ENCODE peak calls at places on chromosomes 13 and 19, in ten cellular contexts. One of them, this sample, is unnamed.
A peak's percentile ranks its signal among the peaks of the same experiment; 100 is the strongest.

GRCh38 chr19:6417713-6418561 is 6.7 kb downstream of the KHSRP start:
- DNase-seq in mesothelial cell of epicardium: no peak
- DNase-seq in thoracic aorta: no peak
- DNase-seq in kidney epithelial cell: no peak
- DNase-seq in upper lobe of right lung: no peak
- DNase-seq in glutamatergic neuron: no peak
- DNase-seq in CD4-positive, alpha-beta T cell: no peak
- DNase-seq in WTC11: peak; percentile 36
- DNase-seq in heart right ventricle: no peak
- DNase-seq in right atrium auricular region: no peak
- DNase-seq in this sample: no peak

GRCh38 chr13:91133941-91134772 is 213.3 kb upstream of the MIR17HG start:
- DNase-seq in mesothelial cell of epicardium: no peak
- DNase-seq in thoracic aorta: no peak
- DNase-seq in kidney epithelial cell: no peak
- DNase-seq in upper lobe of right lung: no peak
- DNase-seq in glutamatergic neuron: peak; percentile 31
- DNase-seq in CD4-positive, alpha-beta T cell: peak; percentile 1
- DNase-seq in WTC11: peak; percentile 36
- DNase-seq in heart right ventricle: peak; percentile 48
- DNase-seq in right atrium auricular region: no peak
- DNase-seq in this sample: peak; percentile 29

GRCh38 chr19:35860818-35861639 is 4.3 kb downstream of the KIRREL2 start:
- DNase-seq in mesothelial cell of epicardium: no peak
- DNase-seq in thoracic aorta: no peak
- DNase-seq in kidney epithelial cell: no peak
- DNase-seq in upper lobe of right lung: no peak
- DNase-seq in glutamatergic neuron: peak; percentile 80
- DNase-seq in CD4-positive, alpha-beta T cell: no peak
- DNase-seq in WTC11: peak; percentile 92
- DNase-seq in heart right ventricle: no peak
- DNase-seq in right atrium auricular region: no peak
- DNase-seq in this sample: no peak

GRCh38 chr13:37870895-37871550 is 1.5 kb upstream of the TRPC4 start:
- DNase-seq in mesothelial cell of epicardium: no peak
- DNase-seq in thoracic aorta: no peak
- DNase-seq in kidney epithelial cell: peak; percentile 25
- DNase-seq in upper lobe of right lung: no peak
- DNase-seq in glutamatergic neuron: no peak
- DNase-seq in CD4-positive, alpha-beta T cell: no peak
- DNase-seq in WTC11: peak; percentile 17
- DNase-seq in heart right ventricle: no peak
- DNase-seq in right atrium auricular region: no peak
- DNase-seq in this sample: no peak

GRCh38 chr19:42246143-42246868 is 3.9 kb upstream of the GSK3A start:
- DNase-seq in mesothelial cell of epicardium: no peak
- DNase-seq in thoracic aorta: peak; percentile 55
- DNase-seq in kidney epithelial cell: no peak
- DNase-seq in upper lobe of right lung: peak; percentile 76
- DNase-seq in glutamatergic neuron: no peak
- DNase-seq in CD4-positive, alpha-beta T cell: no peak
- DNase-seq in WTC11: peak; percentile 75
- DNase-seq in heart right ventricle: peak; percentile 82
- DNase-seq in right atrium auricular region: peak; percentile 93
- DNase-seq in this sample: peak; percentile 91

GRCh38 chr19:23571175-23571574 is 115.8 kb downstream of the ZNF675 start:
- DNase-seq in mesothelial cell of epicardium: no peak
- DNase-seq in thoracic aorta: no peak
- DNase-seq in kidney epithelial cell: no peak
- DNase-seq in upper lobe of right lung: no peak
- DNase-seq in glutamatergic neuron: no peak
- DNase-seq in CD4-positive, alpha-beta T cell: no peak
- DNase-seq in WTC11: no peak
- DNase-seq in heart right ventricle: no peak
- DNase-seq in right atrium auricular region: no peak
- DNase-seq in this sample: no peak

GRCh38 chr13:112828756-112829155 is 138.9 kb downstream of the ATP11A start:
- DNase-seq in mesothelial cell of epicardium: no peak
- DNase-seq in thoracic aorta: no peak
- DNase-seq in kidney epithelial cell: no peak
- DNase-seq in upper lobe of right lung: no peak
- DNase-seq in glutamatergic neuron: no peak
- DNase-seq in CD4-positive, alpha-beta T cell: no peak
- DNase-seq in WTC11: no peak
- DNase-seq in heart right ventricle: no peak
- DNase-seq in right atrium auricular region: no peak
- DNase-seq in this sample: no peak

GRCh38 chr19:14472202-14472961 is 2.8 kb downstream of the PTGER1 start:
- DNase-seq in mesothelial cell of epicardium: peak; percentile 76
- DNase-seq in thoracic aorta: no peak
- DNase-seq in kidney epithelial cell: no peak
- DNase-seq in upper lobe of right lung: peak; percentile 88
- DNase-seq in glutamatergic neuron: peak; percentile 92
- DNase-seq in CD4-positive, alpha-beta T cell: peak; percentile 81
- DNase-seq in WTC11: peak; percentile 91
- DNase-seq in heart right ventricle: peak; percentile 67
- DNase-seq in right atrium auricular region: no peak
- DNase-seq in this sample: peak; percentile 65

GRCh38 chr13:91406619-91407018 is 8.2 kb downstream of the GPC5 start:
- DNase-seq in mesothelial cell of epicardium: no peak
- DNase-seq in thoracic aorta: no peak
- DNase-seq in kidney epithelial cell: no peak
- DNase-seq in upper lobe of right lung: no peak
- DNase-seq in glutamatergic neuron: no peak
- DNase-seq in CD4-positive, alpha-beta T cell: no peak
- DNase-seq in WTC11: peak; percentile 53
- DNase-seq in heart right ventricle: no peak
- DNase-seq in right atrium auricular region: no peak
- DNase-seq in this sample: no peak

GRCh38 chr13:100051070-100051469 is 37.8 kb upstream of the PCCA start:
- DNase-seq in mesothelial cell of epicardium: no peak
- DNase-seq in thoracic aorta: no peak
- DNase-seq in kidney epithelial cell: no peak
- DNase-seq in upper lobe of right lung: no peak
- DNase-seq in glutamatergic neuron: no peak
- DNase-seq in CD4-positive, alpha-beta T cell: no peak
- DNase-seq in WTC11: no peak
- DNase-seq in heart right ventricle: no peak
- DNase-seq in right atrium auricular region: no peak
- DNase-seq in this sample: no peak

GRCh38 chr13:109036091-109036490 is 406.7 kb downstream of the MYO16 start:
- DNase-seq in mesothelial cell of epicardium: no peak
- DNase-seq in thoracic aorta: no peak
- DNase-seq in kidney epithelial cell: no peak
- DNase-seq in upper lobe of right lung: no peak
- DNase-seq in glutamatergic neuron: no peak
- DNase-seq in CD4-positive, alpha-beta T cell: no peak
- DNase-seq in WTC11: no peak
- DNase-seq in heart right ventricle: no peak
- DNase-seq in right atrium auricular region: no peak
- DNase-seq in this sample: no peak

DNA sequence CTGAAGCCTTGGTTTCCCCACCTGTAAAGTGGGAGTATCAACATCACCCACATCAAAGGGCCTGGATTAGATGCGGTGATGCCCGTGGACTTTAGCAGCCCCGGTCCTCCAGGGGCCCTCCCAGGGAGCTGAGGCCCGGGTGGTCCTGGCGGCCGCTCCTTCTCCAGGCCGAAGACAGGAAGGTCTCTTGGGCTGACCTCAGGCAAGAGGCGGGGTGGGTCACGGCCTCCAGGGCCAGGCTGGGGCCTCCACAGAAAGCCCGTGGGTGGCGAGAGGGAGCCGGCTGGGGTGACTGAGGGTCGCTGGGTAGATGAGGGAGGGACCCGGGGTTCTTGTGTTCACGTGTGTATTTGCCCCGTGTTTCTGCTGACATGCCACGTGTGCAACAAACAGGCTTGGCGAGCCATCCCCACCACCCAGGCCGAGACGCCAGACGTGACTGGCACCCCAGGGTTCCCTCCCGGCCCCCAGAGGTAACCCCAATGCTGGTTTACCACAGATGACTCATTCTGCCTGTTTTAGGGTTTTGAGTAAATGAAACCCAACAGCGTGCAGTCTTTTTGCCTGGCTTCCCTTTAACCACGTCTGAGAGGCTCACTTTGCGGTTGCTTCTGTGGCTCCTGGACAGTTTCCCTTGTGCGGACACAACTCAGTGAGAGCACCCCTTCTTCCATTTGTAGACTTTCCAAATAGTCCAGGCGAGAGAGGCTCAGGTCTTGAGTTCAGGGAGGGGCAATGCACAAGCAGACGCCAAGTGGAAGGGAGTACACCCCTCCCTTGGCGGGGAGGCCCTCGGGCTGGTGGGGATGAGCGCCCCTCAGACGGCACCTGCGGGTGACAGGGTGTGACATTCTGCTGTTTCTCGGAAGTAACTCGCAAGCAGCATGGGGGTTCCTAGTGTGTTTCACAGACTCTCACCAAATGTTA is 42.9 kb downstream of the C13orf46 start:
- DNase-seq in mesothelial cell of epicardium: no peak
- DNase-seq in thoracic aorta: peak; percentile 0
- DNase-seq in kidney epithelial cell: no peak
- DNase-seq in upper lobe of right lung: peak; percentile 62
- DNase-seq in glutamatergic neuron: no peak
- DNase-seq in CD4-positive, alpha-beta T cell: peak; percentile 22
- DNase-seq in WTC11: peak; percentile 2
- DNase-seq in heart right ventricle: no peak
- DNase-seq in right atrium auricular region: no peak
- DNase-seq in this sample: peak; percentile 16
- TF ChIP-seq CTCF in mesothelial cell of epicardium: no peak
- TF ChIP-seq CTCF in thoracic aorta: no peak
- TF ChIP-seq CTCF in kidney epithelial cell: no peak
- TF ChIP-seq CTCF in upper lobe of right lung: no peak
- TF ChIP-seq CTCF in glutamatergic neuron: no peak
- TF ChIP-seq CTCF in CD4-positive, alpha-beta T cell: no peak
- TF ChIP-seq CTCF in WTC11: no peak
- TF ChIP-seq CTCF in heart right ventricle: no peak
- TF ChIP-seq CTCF in right atrium auricular region: no peak
- TF ChIP-seq CTCF in this sample: no peak

GRCh38 chr19:20051841-20052768 is 12.8 kb upstream of the ZNF682 start:
- DNase-seq in mesothelial cell of epicardium: peak; percentile 79
- DNase-seq in thoracic aorta: peak; percentile 89
- DNase-seq in kidney epithelial cell: peak; percentile 97
- DNase-seq in upper lobe of right lung: peak; percentile 96
- DNase-seq in glutamatergic neuron: peak; percentile 92
- DNase-seq in CD4-positive, alpha-beta T cell: peak; percentile 53
- DNase-seq in WTC11: peak; percentile 99
- DNase-seq in heart right ventricle: peak; percentile 95
- DNase-seq in right atrium auricular region: peak; percentile 98
- DNase-seq in this sample: peak; percentile 98
- TF ChIP-seq CTCF in mesothelial cell of epicardium: no peak
- TF ChIP-seq CTCF in thoracic aorta: no peak
- TF ChIP-seq CTCF in kidney epithelial cell: no peak
- TF ChIP-seq CTCF in upper lobe of right lung: peak; percentile 17
- TF ChIP-seq CTCF in glutamatergic neuron: no peak
- TF ChIP-seq CTCF in CD4-positive, alpha-beta T cell: no peak
- TF ChIP-seq CTCF in WTC11: no peak
- TF ChIP-seq CTCF in heart right ventricle: peak; percentile 27
- TF ChIP-seq CTCF in right atrium auricular region: no peak
- TF ChIP-seq CTCF in this sample: peak; percentile 22

DNA sequence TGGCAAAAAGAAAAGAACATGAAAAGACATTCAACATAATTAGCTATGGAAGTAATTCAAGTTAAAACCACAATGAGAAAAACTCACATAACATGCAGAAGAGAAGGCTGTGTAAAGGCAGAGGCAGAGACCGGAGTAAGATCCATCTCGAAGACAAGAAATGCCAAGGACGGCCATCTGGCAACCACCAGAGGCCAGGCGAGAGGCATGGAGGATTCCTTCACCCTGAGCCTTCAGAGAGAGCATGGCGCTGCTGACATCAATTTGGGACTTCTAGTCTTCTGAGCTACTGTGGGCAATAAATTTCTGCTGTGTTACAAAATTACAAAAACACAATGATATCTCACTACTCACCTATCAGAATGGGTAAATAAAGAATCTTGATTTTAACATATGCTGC is 381.0 kb downstream of the TSHZ3 start:
- DNase-seq in mesothelial cell of epicardium: no peak
- DNase-seq in thoracic aorta: no peak
- DNase-seq in kidney epithelial cell: no peak
- DNase-seq in upper lobe of right lung: no peak
- DNase-seq in glutamatergic neuron: no peak
- DNase-seq in CD4-positive, alpha-beta T cell: no peak
- DNase-seq in WTC11: peak; percentile 19
- DNase-seq in heart right ventricle: no peak
- DNase-seq in right atrium auricular region: no peak
- DNase-seq in this sample: no peak
- TF ChIP-seq CTCF in mesothelial cell of epicardium: no peak
- TF ChIP-seq CTCF in thoracic aorta: no peak
- TF ChIP-seq CTCF in kidney epithelial cell: no peak
- TF ChIP-seq CTCF in upper lobe of right lung: no peak
- TF ChIP-seq CTCF in glutamatergic neuron: no peak
- TF ChIP-seq CTCF in CD4-positive, alpha-beta T cell: no peak
- TF ChIP-seq CTCF in WTC11: no peak
- TF ChIP-seq CTCF in heart right ventricle: no peak
- TF ChIP-seq CTCF in right atrium auricular region: no peak
- TF ChIP-seq CTCF in this sample: no peak

DNA sequence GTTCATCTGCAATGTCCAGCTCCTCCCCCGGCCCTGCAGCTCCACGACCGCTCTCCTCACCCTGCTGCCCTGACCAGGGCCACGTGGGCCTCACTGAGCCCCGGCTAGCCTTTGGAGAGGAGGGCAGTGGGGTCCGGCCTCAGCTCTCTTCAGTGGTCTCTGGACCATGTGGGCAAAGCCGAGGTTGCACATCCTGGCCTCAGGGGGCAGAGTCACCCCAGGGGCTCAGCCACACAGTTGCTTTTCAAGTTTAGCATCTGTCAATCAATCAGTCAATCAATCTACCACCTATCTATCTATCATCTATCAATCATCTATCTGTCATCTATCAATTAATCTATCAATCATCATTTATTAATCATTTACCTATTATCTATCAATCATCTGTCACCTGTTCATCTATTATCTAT is 3.0 kb upstream of the DIRAS1 start:
- DNase-seq in mesothelial cell of epicardium: no peak
- DNase-seq in thoracic aorta: no peak
- DNase-seq in kidney epithelial cell: no peak
- DNase-seq in upper lobe of right lung: no peak
- DNase-seq in glutamatergic neuron: no peak
- DNase-seq in CD4-positive, alpha-beta T cell: no peak
- DNase-seq in WTC11: no peak
- DNase-seq in heart right ventricle: no peak
- DNase-seq in right atrium auricular region: no peak
- DNase-seq in this sample: no peak
- TF ChIP-seq CTCF in mesothelial cell of epicardium: peak; percentile 18
- TF ChIP-seq CTCF in thoracic aorta: no peak
- TF ChIP-seq CTCF in kidney epithelial cell: peak; percentile 20
- TF ChIP-seq CTCF in upper lobe of right lung: no peak
- TF ChIP-seq CTCF in glutamatergic neuron: no peak
- TF ChIP-seq CTCF in CD4-positive, alpha-beta T cell: no peak
- TF ChIP-seq CTCF in WTC11: no peak
- TF ChIP-seq CTCF in heart right ventricle: no peak
- TF ChIP-seq CTCF in right atrium auricular region: no peak
- TF ChIP-seq CTCF in this sample: no peak

GRCh38 chr19:2766594-2767372 is 16.3 kb downstream of the SGTA start:
- DNase-seq in mesothelial cell of epicardium: no peak
- DNase-seq in thoracic aorta: no peak
- DNase-seq in kidney epithelial cell: no peak
- DNase-seq in upper lobe of right lung: no peak
- DNase-seq in glutamatergic neuron: no peak
- DNase-seq in CD4-positive, alpha-beta T cell: no peak
- DNase-seq in WTC11: no peak
- DNase-seq in heart right ventricle: no peak
- DNase-seq in right atrium auricular region: no peak
- DNase-seq in this sample: no peak
- TF ChIP-seq CTCF in mesothelial cell of epicardium: no peak
- TF ChIP-seq CTCF in thoracic aorta: no peak
- TF ChIP-seq CTCF in kidney epithelial cell: no peak
- TF ChIP-seq CTCF in upper lobe of right lung: no peak
- TF ChIP-seq CTCF in glutamatergic neuron: no peak
- TF ChIP-seq CTCF in CD4-positive, alpha-beta T cell: no peak
- TF ChIP-seq CTCF in WTC11: no peak
- TF ChIP-seq CTCF in heart right ventricle: no peak
- TF ChIP-seq CTCF in right atrium auricular region: no peak
- TF ChIP-seq CTCF in this sample: no peak

GRCh38 chr19:58468216-58468839 is 1.4 kb downstream of the ZNF324 start:
- DNase-seq in mesothelial cell of epicardium: no peak
- DNase-seq in thoracic aorta: no peak
- DNase-seq in kidney epithelial cell: no peak
- DNase-seq in upper lobe of right lung: no peak
- DNase-seq in glutamatergic neuron: no peak
- DNase-seq in CD4-positive, alpha-beta T cell: no peak
- DNase-seq in WTC11: no peak
- DNase-seq in heart right ventricle: no peak
- DNase-seq in right atrium auricular region: no peak
- DNase-seq in this sample: no peak
- TF ChIP-seq CTCF in mesothelial cell of epicardium: no peak
- TF ChIP-seq CTCF in thoracic aorta: no peak
- TF ChIP-seq CTCF in kidney epithelial cell: no peak
- TF ChIP-seq CTCF in upper lobe of right lung: no peak
- TF ChIP-seq CTCF in glutamatergic neuron: no peak
- TF ChIP-seq CTCF in CD4-positive, alpha-beta T cell: no peak
- TF ChIP-seq CTCF in WTC11: no peak
- TF ChIP-seq CTCF in heart right ventricle: no peak
- TF ChIP-seq CTCF in right atrium auricular region: no peak
- TF ChIP-seq CTCF in this sample: no peak

This sample was measured in tibial artery.